ENCODE peak calls at places on chromosome 14, in seven cellular contexts. Q is SW480; N is stimulated activated CD8-positive, alpha-beta memory T cell treated with anti-CD3 and anti-CD28 coated beads, Interleukin-2, amount 100 ng/mL, for 48 hours; O is CD4-positive, CD25-positive, alpha-beta regulatory T cell; Z is GF-D8; I is activated T-cell treated with anti-CD3 and anti-CD28 coated beads for 48 hours; V is DMS53. F is an unnamed sample.

GRCh38 chr14:69945905-69946304 is 66.7 kb downstream of the SMOC1 start:
- DNase-seq in Z (no peak), O (no peak), I (no peak), Q (no peak), V (peak; percentile 83), N (no peak), F (no peak)

GRCh38 chr14:51517116-51517515 is 134.6 kb upstream of the FRMD6 start:
- DNase-seq in Q (no peak), N (no peak), V (no peak), Z (no peak), I (no peak), O (no peak), F (no peak)

GRCh38 chr14:24252289-24253124 is 10.1 kb upstream of the TINF2 start:
- DNase-seq in Q (no peak), Z (no peak), I (no peak), O (no peak), V (no peak), N (no peak), F (no peak)

GRCh38 chr14:82412545-82412944 is 878.9 kb upstream of the SEL1L start:
- DNase-seq in N (no peak), Q (no peak), I (no peak), V (no peak), O (no peak), Z (no peak), F (no peak)

GRCh38 chr14:93317836-93318807 is 14.7 kb downstream of the BTBD7 start:
- DNase-seq in Z (peak; percentile 57), N (no peak), O (no peak), I (no peak), V (no peak), Q (no peak), F (no peak)

GRCh38 chr14:104107611-104108569 is 22.4 kb downstream of the ASPG start:
- DNase-seq in I (no peak), Q (peak; percentile 70), N (no peak), Z (no peak), V (no peak), O (no peak), F (no peak)

GRCh38 chr14:38948576-38948975 is 154.5 kb downstream of the SEC23A start:
- DNase-seq in N (no peak), Q (no peak), V (no peak), Z (no peak), I (no peak), O (no peak), F (no peak)

GRCh38 chr14:86533834-86534233 is 1003.9 kb downstream of the FLRT2 start:
- DNase-seq in V (no peak), I (no peak), O (no peak), Z (no peak), Q (no peak), N (no peak), F (no peak)

GRCh38 chr14:104344815-104345214 is 206.4 kb downstream of the KIF26A start:
- DNase-seq in Z (no peak), O (no peak), Q (no peak), V (no peak), I (no peak), N (no peak), F (no peak)

GRCh38 chr14:89435527-89436273 is 18.7 kb upstream of the FOXN3 start:
- DNase-seq in Q (no peak), Z (no peak), V (no peak), O (no peak), I (no peak), N (no peak), F (no peak)

GRCh38 chr14:75549169-75549568 is 26.9 kb downstream of the BATF start:
- DNase-seq in Q (no peak), I (no peak), Z (no peak), N (no peak), V (no peak), O (peak; percentile 41), F (no peak)

GRCh38 chr14:65156568-65157366 is 54.5 kb upstream of the MAX start:
- DNase-seq in V (no peak), I (no peak), N (no peak), O (no peak), Q (no peak), Z (no peak), F (no peak)

GRCh38 chr14:70573050-70573449 is 27.4 kb downstream of the MED6 start:
- DNase-seq in I (no peak), O (no peak), V (no peak), N (no peak), Z (no peak), Q (no peak), F (no peak)

GRCh38 chr14:70901218-70901772 is 6.0 kb upstream of the PCNX1 start:
- DNase-seq in N (no peak), Z (no peak), I (no peak), O (no peak), V (no peak), Q (no peak), F (no peak)

GRCh38 chr14:88870777-88871176 is 46.3 kb downstream of the TTC8 start:
- DNase-seq in Z (no peak), V (no peak), O (no peak), N (no peak), Q (no peak), I (no peak), F (no peak)

GRCh38 chr14:37546621-37547447 is 48.2 kb downstream of the FOXA1 start:
- DNase-seq in I (no peak), N (no peak), O (no peak), V (peak; percentile 79), Z (no peak), Q (no peak), F (no peak)

GRCh38 chr14:91089958-91090535 is 23.8 kb upstream of the DGLUCY start:
- DNase-seq in O (no peak), Q (no peak), V (no peak), I (no peak), N (no peak), Z (no peak), F (no peak)

GRCh38 chr14:104933721-104934379 is 9.2 kb downstream of the PLD4 start:
- DNase-seq in I (no peak), N (no peak), V (no peak), O (no peak), Q (no peak), Z (no peak), F (no peak)

GRCh38 chr14:68785817-68786490 is 6.9 kb downstream of the ZFP36L1 start:
- DNase-seq in Z (no peak), V (peak; percentile 13), N (no peak), Q (peak; percentile 88), O (peak; percentile 73), I (no peak), F (no peak)

GRCh38 chr14:94624537-94625352 is 12.6 kb downstream of the SERPINA3 start:
- DNase-seq in O (no peak), Z (no peak), I (no peak), N (no peak), V (no peak), Q (no peak), F (no peak)

GRCh38 chr14:52700701-52701172 is 5.4 kb upstream of the ERO1A start:
- DNase-seq in V (peak; percentile 85), Q (peak; percentile 90), Z (no peak), O (no peak), I (no peak), N (no peak), F (no peak)

GRCh38 chr14:58848365-58848764 is 210.6 kb downstream of the DACT1 start:
- DNase-seq in V (no peak), N (no peak), I (no peak), Z (no peak), Q (no peak), O (no peak), F (no peak)